ENCODE peak calls at places on chromosomes 12 and 14, in ten cellular contexts. One of them, this sample, is unnamed.

GRCh38 chr12:90682398-90682797 is 272.6 kb downstream of the CCER1 start:
- DNase-seq in right cardiac atrium: no peak
- DNase-seq in HEK293T: no peak
- DNase-seq in progenitor cell of endocrine pancreas: no peak
- DNase-seq in D341Med: no peak
- DNase-seq in AG08395: peak
- DNase-seq in anterior cingulate cortex: no peak
- DNase-seq in activated CD8-positive, alpha-beta memory T cell treated with anti-CD3 and anti-CD28 coated beads, Interleukin-2, amount 10 ng/mL, durations not matched to agents 7 days and 5 days: no peak
- DNase-seq in activated CD4-positive, CD25-positive, alpha-beta regulatory T cell treated with anti-CD3 and anti-CD28 coated beads, Interleukin-2, amount 50 U/mL, for 72 hours: no peak
- DNase-seq in uterus: no peak
- DNase-seq in this sample: no peak

GRCh38 chr14:67987596-67987995 is 168.0 kb downstream of the RAD51B start:
- DNase-seq in HEK293T: no peak
- DNase-seq in D341Med: no peak
- DNase-seq in activated CD8-positive, alpha-beta memory T cell treated with anti-CD3 and anti-CD28 coated beads, Interleukin-2, amount 10 ng/mL, durations not matched to agents 7 days and 5 days: no peak
- DNase-seq in right cardiac atrium: no peak
- DNase-seq in uterus: peak
- DNase-seq in anterior cingulate cortex: no peak
- DNase-seq in AG08395: peak
- DNase-seq in activated CD4-positive, CD25-positive, alpha-beta regulatory T cell treated with anti-CD3 and anti-CD28 coated beads, Interleukin-2, amount 50 U/mL, for 72 hours: no peak
- DNase-seq in progenitor cell of endocrine pancreas: no peak
- DNase-seq in this sample: no peak

GRCh38 chr14:36057452-36058142 is 118.9 kb downstream of the PTCSC3 start:
- DNase-seq in uterus: no peak
- DNase-seq in right cardiac atrium: no peak
- DNase-seq in activated CD8-positive, alpha-beta memory T cell treated with anti-CD3 and anti-CD28 coated beads, Interleukin-2, amount 10 ng/mL, durations not matched to agents 7 days and 5 days: no peak
- DNase-seq in progenitor cell of endocrine pancreas: no peak
- DNase-seq in D341Med: no peak
- DNase-seq in HEK293T: peak
- DNase-seq in AG08395: no peak
- DNase-seq in anterior cingulate cortex: no peak
- DNase-seq in activated CD4-positive, CD25-positive, alpha-beta regulatory T cell treated with anti-CD3 and anti-CD28 coated beads, Interleukin-2, amount 50 U/mL, for 72 hours: no peak
- DNase-seq in this sample: no peak

GRCh38 chr14:52690983-52691760 is 4.2 kb downstream of the ERO1A start:
- DNase-seq in AG08395: no peak
- DNase-seq in anterior cingulate cortex: no peak
- DNase-seq in progenitor cell of endocrine pancreas: no peak
- DNase-seq in uterus: no peak
- DNase-seq in activated CD8-positive, alpha-beta memory T cell treated with anti-CD3 and anti-CD28 coated beads, Interleukin-2, amount 10 ng/mL, durations not matched to agents 7 days and 5 days: no peak
- DNase-seq in HEK293T: no peak
- DNase-seq in right cardiac atrium: no peak
- DNase-seq in D341Med: peak
- DNase-seq in activated CD4-positive, CD25-positive, alpha-beta regulatory T cell treated with anti-CD3 and anti-CD28 coated beads, Interleukin-2, amount 50 U/mL, for 72 hours: no peak
- DNase-seq in this sample: no peak

GRCh38 chr12:115223322-115223721 is 539.3 kb upstream of the TBX3 start:
- DNase-seq in activated CD8-positive, alpha-beta memory T cell treated with anti-CD3 and anti-CD28 coated beads, Interleukin-2, amount 10 ng/mL, durations not matched to agents 7 days and 5 days: no peak
- DNase-seq in activated CD4-positive, CD25-positive, alpha-beta regulatory T cell treated with anti-CD3 and anti-CD28 coated beads, Interleukin-2, amount 50 U/mL, for 72 hours: no peak
- DNase-seq in uterus: no peak
- DNase-seq in HEK293T: no peak
- DNase-seq in anterior cingulate cortex: no peak
- DNase-seq in D341Med: no peak
- DNase-seq in right cardiac atrium: no peak
- DNase-seq in progenitor cell of endocrine pancreas: no peak
- DNase-seq in AG08395: peak
- DNase-seq in this sample: no peak

GRCh38 chr14:102911541-102911951 is 10.9 kb upstream of the AMN start:
- DNase-seq in activated CD8-positive, alpha-beta memory T cell treated with anti-CD3 and anti-CD28 coated beads, Interleukin-2, amount 10 ng/mL, durations not matched to agents 7 days and 5 days: no peak
- DNase-seq in D341Med: no peak
- DNase-seq in uterus: no peak
- DNase-seq in anterior cingulate cortex: no peak
- DNase-seq in AG08395: no peak
- DNase-seq in progenitor cell of endocrine pancreas: no peak
- DNase-seq in activated CD4-positive, CD25-positive, alpha-beta regulatory T cell treated with anti-CD3 and anti-CD28 coated beads, Interleukin-2, amount 50 U/mL, for 72 hours: no peak
- DNase-seq in HEK293T: no peak
- DNase-seq in right cardiac atrium: no peak
- DNase-seq in this sample: no peak

GRCh38 chr12:109582636-109583035 is 9.0 kb downstream of the MVK start:
- DNase-seq in AG08395: no peak
- DNase-seq in anterior cingulate cortex: no peak
- DNase-seq in right cardiac atrium: no peak
- DNase-seq in HEK293T: no peak
- DNase-seq in activated CD4-positive, CD25-positive, alpha-beta regulatory T cell treated with anti-CD3 and anti-CD28 coated beads, Interleukin-2, amount 50 U/mL, for 72 hours: no peak
- DNase-seq in D341Med: no peak
- DNase-seq in progenitor cell of endocrine pancreas: no peak
- DNase-seq in activated CD8-positive, alpha-beta memory T cell treated with anti-CD3 and anti-CD28 coated beads, Interleukin-2, amount 10 ng/mL, durations not matched to agents 7 days and 5 days: no peak
- DNase-seq in uterus: no peak
- DNase-seq in this sample: no peak

GRCh38 chr14:75654127-75654732 is 6.4 kb downstream of the ERG28 start:
- DNase-seq in right cardiac atrium: peak
- DNase-seq in anterior cingulate cortex: peak
- DNase-seq in uterus: peak
- DNase-seq in activated CD4-positive, CD25-positive, alpha-beta regulatory T cell treated with anti-CD3 and anti-CD28 coated beads, Interleukin-2, amount 50 U/mL, for 72 hours: peak
- DNase-seq in progenitor cell of endocrine pancreas: peak
- DNase-seq in AG08395: peak
- DNase-seq in activated CD8-positive, alpha-beta memory T cell treated with anti-CD3 and anti-CD28 coated beads, Interleukin-2, amount 10 ng/mL, durations not matched to agents 7 days and 5 days: peak
- DNase-seq in D341Med: peak
- DNase-seq in HEK293T: peak
- DNase-seq in this sample: peak

GRCh38 chr14:52934762-52935161 is 16.1 kb downstream of the FERMT2 start:
- DNase-seq in HEK293T: no peak
- DNase-seq in AG08395: no peak
- DNase-seq in progenitor cell of endocrine pancreas: no peak
- DNase-seq in activated CD8-positive, alpha-beta memory T cell treated with anti-CD3 and anti-CD28 coated beads, Interleukin-2, amount 10 ng/mL, durations not matched to agents 7 days and 5 days: no peak
- DNase-seq in activated CD4-positive, CD25-positive, alpha-beta regulatory T cell treated with anti-CD3 and anti-CD28 coated beads, Interleukin-2, amount 50 U/mL, for 72 hours: no peak
- DNase-seq in anterior cingulate cortex: no peak
- DNase-seq in D341Med: no peak
- DNase-seq in uterus: no peak
- DNase-seq in right cardiac atrium: no peak
- DNase-seq in this sample: no peak

GRCh38 chr12:106581543-106582263 is 1.1 kb upstream of the RFX4 start:
- DNase-seq in progenitor cell of endocrine pancreas: peak
- DNase-seq in AG08395: peak
- DNase-seq in D341Med: peak
- DNase-seq in uterus: no peak
- DNase-seq in right cardiac atrium: no peak
- DNase-seq in activated CD4-positive, CD25-positive, alpha-beta regulatory T cell treated with anti-CD3 and anti-CD28 coated beads, Interleukin-2, amount 50 U/mL, for 72 hours: no peak
- DNase-seq in HEK293T: no peak
- DNase-seq in activated CD8-positive, alpha-beta memory T cell treated with anti-CD3 and anti-CD28 coated beads, Interleukin-2, amount 10 ng/mL, durations not matched to agents 7 days and 5 days: no peak
- DNase-seq in anterior cingulate cortex: no peak
- DNase-seq in this sample: peak

GRCh38 chr12:55829967-55830600 is 697 bp upstream of the DNAJC14 start:
- DNase-seq in D341Med: peak
- DNase-seq in HEK293T: no peak
- DNase-seq in activated CD8-positive, alpha-beta memory T cell treated with anti-CD3 and anti-CD28 coated beads, Interleukin-2, amount 10 ng/mL, durations not matched to agents 7 days and 5 days: peak
- DNase-seq in progenitor cell of endocrine pancreas: peak
- DNase-seq in right cardiac atrium: peak
- DNase-seq in anterior cingulate cortex: peak
- DNase-seq in AG08395: no peak
- DNase-seq in activated CD4-positive, CD25-positive, alpha-beta regulatory T cell treated with anti-CD3 and anti-CD28 coated beads, Interleukin-2, amount 50 U/mL, for 72 hours: peak
- DNase-seq in uterus: peak
- DNase-seq in this sample: no peak

GRCh38 chr12:100239589-100239988 is 27.3 kb downstream of the DEPDC4 start:
- DNase-seq in AG08395: no peak
- DNase-seq in uterus: no peak
- DNase-seq in progenitor cell of endocrine pancreas: no peak
- DNase-seq in D341Med: no peak
- DNase-seq in right cardiac atrium: no peak
- DNase-seq in activated CD8-positive, alpha-beta memory T cell treated with anti-CD3 and anti-CD28 coated beads, Interleukin-2, amount 10 ng/mL, durations not matched to agents 7 days and 5 days: no peak
- DNase-seq in anterior cingulate cortex: no peak
- DNase-seq in HEK293T: no peak
- DNase-seq in activated CD4-positive, CD25-positive, alpha-beta regulatory T cell treated with anti-CD3 and anti-CD28 coated beads, Interleukin-2, amount 50 U/mL, for 72 hours: no peak
- DNase-seq in this sample: no peak

GRCh38 chr12:94140556-94140955 is 7.8 kb upstream of the PLXNC1 start:
- DNase-seq in HEK293T: no peak
- DNase-seq in activated CD8-positive, alpha-beta memory T cell treated with anti-CD3 and anti-CD28 coated beads, Interleukin-2, amount 10 ng/mL, durations not matched to agents 7 days and 5 days: peak
- DNase-seq in progenitor cell of endocrine pancreas: no peak
- DNase-seq in uterus: no peak
- DNase-seq in D341Med: peak
- DNase-seq in AG08395: no peak
- DNase-seq in right cardiac atrium: no peak
- DNase-seq in activated CD4-positive, CD25-positive, alpha-beta regulatory T cell treated with anti-CD3 and anti-CD28 coated beads, Interleukin-2, amount 50 U/mL, for 72 hours: peak
- DNase-seq in anterior cingulate cortex: no peak
- DNase-seq in this sample: no peak

GRCh38 chr12:49335955-49336644 is 888 bp downstream of the C1QL4 start:
- DNase-seq in activated CD4-positive, CD25-positive, alpha-beta regulatory T cell treated with anti-CD3 and anti-CD28 coated beads, Interleukin-2, amount 50 U/mL, for 72 hours: no peak
- DNase-seq in HEK293T: no peak
- DNase-seq in AG08395: no peak
- DNase-seq in progenitor cell of endocrine pancreas: no peak
- DNase-seq in D341Med: peak
- DNase-seq in anterior cingulate cortex: no peak
- DNase-seq in uterus: no peak
- DNase-seq in activated CD8-positive, alpha-beta memory T cell treated with anti-CD3 and anti-CD28 coated beads, Interleukin-2, amount 10 ng/mL, durations not matched to agents 7 days and 5 days: no peak
- DNase-seq in right cardiac atrium: no peak
- DNase-seq in this sample: no peak

GRCh38 chr12:114687269-114687605 is 3.3 kb upstream of the TBX3 start:
- DNase-seq in progenitor cell of endocrine pancreas: no peak
- DNase-seq in anterior cingulate cortex: no peak
- DNase-seq in activated CD4-positive, CD25-positive, alpha-beta regulatory T cell treated with anti-CD3 and anti-CD28 coated beads, Interleukin-2, amount 50 U/mL, for 72 hours: no peak
- DNase-seq in uterus: no peak
- DNase-seq in D341Med: no peak
- DNase-seq in HEK293T: no peak
- DNase-seq in right cardiac atrium: no peak
- DNase-seq in activated CD8-positive, alpha-beta memory T cell treated with anti-CD3 and anti-CD28 coated beads, Interleukin-2, amount 10 ng/mL, durations not matched to agents 7 days and 5 days: no peak
- DNase-seq in AG08395: no peak
- DNase-seq in this sample: no peak